ENCODE peak calls at places on chromosomes 5 and 9, in eight cellular contexts. G is activated CD8-positive, alpha-beta memory T cell treated with anti-CD3 and anti-CD28 coated beads for 48 hours; I is nucleus accumbens; R is NCI-H774; Z is AG04450; V is MCF 10A; W is sigmoid colon; F is fibroblast of the conjunctiva. E is an unnamed sample.

GRCh38 chr9:135229701-135230385 is 142.4 kb downstream of the OLFM1 start:
- DNase-seq in G (no peak), I (no peak), R (no peak), Z (no peak), V (no peak), W (peak), F (no peak), E (no peak)

GRCh38 chr5:72720205-72720604 is 96.3 kb upstream of the TNPO1 start:
- DNase-seq in G (no peak), I (no peak), R (no peak), Z (no peak), V (no peak), W (no peak), F (no peak), E (no peak)

GRCh38 chr9:91474656-91475055 is 51.0 kb upstream of the NFIL3 start:
- DNase-seq in G (no peak), I (no peak), R (no peak), Z (no peak), V (peak), W (no peak), F (no peak), E (peak)

GRCh38 chr5:131619102-131619501 is 15.9 kb downstream of the RAPGEF6 start:
- DNase-seq in G (no peak), I (no peak), R (no peak), Z (no peak), V (no peak), W (no peak), F (no peak), E (no peak)

GRCh38 chr9:129394011-129394919 is 216.2 kb upstream of the IER5L start:
- DNase-seq in G (no peak), I (peak), R (peak), Z (no peak), V (no peak), W (no peak), F (no peak), E (no peak)

GRCh38 chr9:69718218-69718617 is 41.6 kb downstream of the PTAR1 start:
- DNase-seq in G (no peak), I (no peak), R (no peak), Z (no peak), V (no peak), W (no peak), F (no peak), E (no peak)

GRCh38 chr5:54217826-54218503 is 92.4 kb downstream of the ARL15 start:
- DNase-seq in G (no peak), I (peak), R (peak), Z (peak), V (peak), W (no peak), F (peak), E (peak)

GRCh38 chr9:123724211-123724831 is 205.6 kb downstream of the DENND1A start:
- DNase-seq in G (no peak), I (peak), R (no peak), Z (no peak), V (peak), W (no peak), F (peak), E (no peak)

GRCh38 chr5:174307656-174308271 is 262.3 kb downstream of the NSG2 start:
- DNase-seq in G (no peak), I (no peak), R (no peak), Z (no peak), V (no peak), W (no peak), F (no peak), E (no peak)

GRCh38 chr9:124264812-124265211 is 7.1 kb downstream of the NEK6 start:
- DNase-seq in G (no peak), I (no peak), R (no peak), Z (no peak), V (peak), W (no peak), F (no peak), E (no peak)

GRCh38 chr5:181265092-181265671 is 4.2 kb upstream of the TRIM52 start:
- DNase-seq in G (no peak), I (no peak), R (no peak), Z (no peak), V (no peak), W (no peak), F (no peak), E (no peak)

GRCh38 chr5:142357469-142358090 is 32.8 kb upstream of the SPRY4 start:
- DNase-seq in G (no peak), I (no peak), R (no peak), Z (no peak), V (peak), W (peak), F (no peak), E (no peak)

GRCh38 chr5:64690417-64691151 is at the start of gene SHISAL2B:
- DNase-seq in G (no peak), I (no peak), R (no peak), Z (no peak), V (no peak), W (no peak), F (no peak), E (peak)

GRCh38 chr5:3594514-3595101 is 1.0 kb upstream of the IRX1 start:
- DNase-seq in G (no peak), I (no peak), R (no peak), Z (no peak), V (peak), W (no peak), F (no peak), E (peak)

GRCh38 chr9:137465000-137465769 is 6.1 kb upstream of the NSMF start:
- DNase-seq in G (no peak), I (no peak), R (no peak), Z (no peak), V (no peak), W (no peak), F (no peak), E (no peak)

GRCh38 chr5:78961743-78962142 is 23.4 kb downstream of the ARSB start:
- DNase-seq in G (no peak), I (no peak), R (no peak), Z (no peak), V (no peak), W (no peak), F (no peak), E (no peak)

GRCh38 chr5:169637085-169637855 is at the start of gene DOCK2:
- DNase-seq in G (peak), I (no peak), R (no peak), Z (no peak), V (no peak), W (peak), F (no peak), E (no peak)

GRCh38 chr9:3475300-3476020 is 50.3 kb downstream of the RFX3 start:
- DNase-seq in G (no peak), I (no peak), R (no peak), Z (no peak), V (peak), W (no peak), F (no peak), E (no peak)

GRCh38 chr9:89626741-89627265 is 22.0 kb downstream of the GADD45G start:
- DNase-seq in G (no peak), I (no peak), R (no peak), Z (no peak), V (no peak), W (no peak), F (no peak), E (no peak)

GRCh38 chr5:95113489-95113888 is 171.4 kb downstream of the MCTP1 start:
- DNase-seq in G (no peak), I (no peak), R (no peak), Z (peak), V (no peak), W (no peak), F (no peak), E (no peak)